ENCODE peak calls at places on chromosome 1, in four cellular contexts. Z is H9, A is right lobe of liver, V is fibroblast of lung. W is an unnamed sample. For H3K4me1 and H3K27me3, the result is how much of the 10 kb centered on the place peaks cover.

GRCh38 chr1:191714810-191715209 is 443.5 kb upstream of the RGS18 start:
- DNase-seq in Z (no peak), A (no peak), V (no peak), W (no peak)

GRCh38 chr1:42142894-42143675 is 10.1 kb upstream of the GUCA2B start:
- DNase-seq in Z (no peak), A (no peak), V (peak), W (peak)

GRCh38 chr1:233424727-233425222 is 97.3 kb downstream of the MAP3K21 start:
- DNase-seq in Z (no peak), A (no peak), V (no peak), W (no peak)

GRCh38 chr1:119075614-119076013 is 64.8 kb downstream of the WARS2 start:
- DNase-seq in Z (no peak), A (no peak), V (peak), W (no peak)

GRCh38 chr1:194361374-194362131 is 1175.1 kb upstream of the B3GALT2 start:
- DNase-seq in Z (no peak), A (no peak), V (no peak), W (no peak)

GRCh38 chr1:14095001-14095400 is 395.0 kb downstream of the PRDM2 start:
- DNase-seq in Z (peak), A (no peak), V (peak), W (no peak)

GRCh38 chr1:189616893-189617292 is 860.8 kb downstream of the BRINP3 start:
- DNase-seq in Z (no peak), A (no peak), V (peak), W (no peak)

GRCh38 chr1:109784551-109785252 is 21.0 kb upstream of the EPS8L3 start:
- DNase-seq in Z (no peak), A (peak), V (no peak), W (peak)

GRCh38 chr1:248857201-248857600 is 1.7 kb downstream of the ZNF692 start:
- DNase-seq in Z (no peak), A (no peak), V (no peak), W (no peak)

DNA sequence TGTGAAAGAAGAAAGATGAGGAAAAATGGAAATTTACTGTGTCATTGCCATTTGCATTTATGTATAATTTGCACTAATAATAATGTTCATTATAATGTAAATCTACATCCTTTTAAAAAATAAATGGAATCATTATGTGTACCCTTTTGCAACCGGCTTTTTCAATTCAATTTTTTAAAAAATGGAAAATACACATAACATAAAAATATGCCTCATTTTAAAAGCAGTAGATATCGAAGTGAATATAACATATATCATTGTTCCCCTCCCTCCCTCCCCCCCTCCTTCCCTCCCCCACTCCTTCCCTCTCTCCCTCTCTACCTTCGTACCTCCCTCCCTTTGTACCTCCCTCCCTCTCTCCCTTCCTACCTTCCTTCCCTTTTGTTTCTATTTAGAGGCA is 33.0 kb downstream of the UBE4B start:
- DNase-seq in Z (no peak), A (no peak), V (no peak), W (no peak)
- H3K27ac ChIP-seq in Z (no peak), A (no peak), V (peak), W (no peak)

GRCh38 chr1:79198841-79199240 is 192.3 kb upstream of the ADGRL4 start:
- DNase-seq in Z (no peak), A (no peak), V (peak), W (no peak)

GRCh38 chr1:79188371-79188770 is 181.8 kb upstream of the ADGRL4 start:
- DNase-seq in Z (no peak), A (no peak), V (peak), W (no peak)

GRCh38 chr1:79190074-79190473 is 183.5 kb upstream of the ADGRL4 start:
- DNase-seq in Z (no peak), A (no peak), V (peak), W (no peak)

GRCh38 chr1:79197421-79197820 is 190.9 kb upstream of the ADGRL4 start:
- DNase-seq in Z (no peak), A (no peak), V (peak), W (no peak)

DNA sequence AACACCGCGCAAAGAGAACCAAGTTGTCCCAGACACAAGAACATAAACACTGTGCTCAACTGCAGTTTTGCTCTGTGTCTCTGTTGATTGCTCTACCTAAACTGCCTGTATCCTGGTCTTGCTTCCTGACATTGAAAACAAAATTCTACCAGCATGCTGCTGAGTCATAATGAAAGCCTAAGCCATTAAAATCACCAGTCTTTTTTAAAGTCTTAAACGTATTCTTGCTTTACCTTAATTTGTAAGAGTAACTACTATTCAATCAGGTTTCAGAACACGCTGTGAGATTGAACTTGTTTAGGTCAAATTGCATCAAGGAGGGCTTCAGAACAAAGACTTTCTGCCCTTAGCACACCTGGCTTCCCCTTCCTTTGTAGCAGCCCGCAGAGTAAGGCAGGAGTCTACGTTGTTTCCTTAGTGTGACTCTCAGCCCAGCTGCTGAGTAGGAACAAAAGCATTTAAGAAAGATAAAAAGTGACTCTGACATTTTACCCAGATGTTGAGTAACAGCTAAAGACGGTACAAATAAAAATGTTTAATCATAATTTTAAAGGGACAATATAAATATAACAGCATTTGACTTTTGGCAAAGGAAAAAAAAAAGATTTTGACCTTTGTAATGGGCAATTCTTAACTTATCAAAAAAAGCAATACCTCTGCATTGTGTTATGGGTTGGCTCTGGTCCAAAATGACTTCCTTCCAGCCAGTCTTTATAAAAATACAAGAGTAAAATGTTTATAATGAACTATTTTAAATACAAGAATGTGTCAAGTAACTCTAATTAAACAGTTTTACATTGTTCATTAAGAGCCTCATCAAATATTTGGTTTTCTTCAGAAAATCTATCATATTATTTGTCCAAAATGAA is 186.9 kb upstream of the ADGRL4 start:
- DNase-seq in Z (peak), A (no peak), V (peak), W (no peak)
- H3K4me1 ChIP-seq in Z (under half), A (under half), V (under half), W (under half)

DNA sequence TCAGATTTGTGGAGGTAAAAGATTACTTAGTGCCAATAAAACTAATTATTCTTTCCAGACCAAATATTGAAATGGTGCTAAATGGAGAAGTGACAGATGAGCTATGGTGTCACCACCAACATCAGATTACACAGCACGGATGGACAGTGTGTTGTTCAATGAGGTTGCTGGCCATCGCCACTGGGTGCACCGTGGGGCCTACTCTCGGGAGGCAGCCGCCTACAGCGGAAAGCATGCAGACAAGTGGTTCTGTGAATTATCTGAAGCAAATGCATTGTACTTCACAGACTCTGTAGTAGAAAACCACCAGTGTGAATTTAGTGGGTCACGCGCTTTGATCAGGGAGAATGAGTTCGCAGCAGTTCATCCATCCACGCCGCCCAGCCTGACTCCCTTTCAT is 42.3 kb downstream of the GNG4 start:
- DNase-seq in Z (no peak), A (peak), V (no peak), W (peak)
- H3K27me3 ChIP-seq in Z (under half), A (under half), V (under half), W (under half)

GRCh38 chr1:207032528-207033017 is at the start of gene C1orf116:
- DNase-seq in Z (peak), A (no peak), V (no peak), W (peak)
- H3K27ac ChIP-seq in Z (no peak), A (no peak), V (no peak), W (peak)

GRCh38 chr1:25622526-25622925 is 5.9 kb downstream of the MAN1C1 start:
- DNase-seq in Z (no peak), A (no peak), V (no peak), W (no peak)
- H3K4me1 ChIP-seq in Z (under half), A (under half), V (under half), W (under half)

W was measured in lower lobe of right lung.